ENCODE peak calls at places on chromosomes 7 and 10, in four cellular contexts. One of them, this sample, is unnamed.
A peak's percentile ranks its signal among the peaks of the same experiment; 100 is the strongest.

GRCh38 chr7:1144269-1144771 is 15.7 kb downstream of the ZFAND2A start:
- DNase-seq in PC-3: peak; percentile 54
- DNase-seq in neural progenitor cell: peak; percentile 46
- DNase-seq in endothelial cell of umbilical vein: peak; percentile 45
- DNase-seq in this sample: peak; percentile 43

GRCh38 chr10:86872757-86873156 is 84.7 kb downstream of the MMRN2 start:
- DNase-seq in PC-3: no peak
- DNase-seq in neural progenitor cell: peak; percentile 17
- DNase-seq in endothelial cell of umbilical vein: peak; percentile 92
- DNase-seq in this sample: no peak

GRCh38 chr10:63719174-63719856 is 198.1 kb downstream of the REEP3 start:
- DNase-seq in PC-3: peak; percentile 7
- DNase-seq in neural progenitor cell: no peak
- DNase-seq in endothelial cell of umbilical vein: no peak
- DNase-seq in this sample: no peak

GRCh38 chr7:47482013-47482761 is 99.7 kb downstream of the TNS3 start:
- DNase-seq in PC-3: peak; percentile 83
- DNase-seq in neural progenitor cell: no peak
- DNase-seq in endothelial cell of umbilical vein: peak; percentile 83
- DNase-seq in this sample: peak; percentile 95

GRCh38 chr7:30327813-30328212 is 43.4 kb downstream of the ZNRF2 start:
- DNase-seq in PC-3: peak; percentile 78
- DNase-seq in neural progenitor cell: no peak
- DNase-seq in endothelial cell of umbilical vein: no peak
- DNase-seq in this sample: peak; percentile 67

GRCh38 chr7:27112960-27113949 is 10.8 kb upstream of the HOXA2 start:
- DNase-seq in PC-3: peak; percentile 84
- DNase-seq in neural progenitor cell: peak; percentile 68
- DNase-seq in endothelial cell of umbilical vein: peak; percentile 92
- DNase-seq in this sample: no peak

GRCh38 chr10:1408656-1409358 is 328.5 kb downstream of the ADARB2 start:
- DNase-seq in PC-3: no peak
- DNase-seq in neural progenitor cell: no peak
- DNase-seq in endothelial cell of umbilical vein: no peak
- DNase-seq in this sample: no peak

GRCh38 chr10:12822374-12823170 is 178.9 kb downstream of the CCDC3 start:
- DNase-seq in PC-3: no peak
- DNase-seq in neural progenitor cell: no peak
- DNase-seq in endothelial cell of umbilical vein: no peak
- DNase-seq in this sample: no peak

GRCh38 chr7:50363327-50364060 is 59.0 kb downstream of the IKZF1 start:
- DNase-seq in PC-3: no peak
- DNase-seq in neural progenitor cell: no peak
- DNase-seq in endothelial cell of umbilical vein: no peak
- DNase-seq in this sample: no peak

GRCh38 chr7:19114591-19114855 is 2.9 kb downstream of the TWIST1 start:
- DNase-seq in PC-3: peak; percentile 31
- DNase-seq in neural progenitor cell: no peak
- DNase-seq in endothelial cell of umbilical vein: no peak
- DNase-seq in this sample: peak; percentile 72

GRCh38 chr10:94412439-94412838 is 10.1 kb downstream of the TBC1D12 start:
- DNase-seq in PC-3: no peak
- DNase-seq in neural progenitor cell: no peak
- DNase-seq in endothelial cell of umbilical vein: no peak
- DNase-seq in this sample: peak; percentile 4

GRCh38 chr7:73716318-73716890 is 3.1 kb downstream of the STX1A start:
- DNase-seq in PC-3: no peak
- DNase-seq in neural progenitor cell: no peak
- DNase-seq in endothelial cell of umbilical vein: no peak
- DNase-seq in this sample: no peak

GRCh38 chr10:5510281-5511072 is 11.1 kb upstream of the CALML5 start:
- DNase-seq in PC-3: no peak
- DNase-seq in neural progenitor cell: no peak
- DNase-seq in endothelial cell of umbilical vein: no peak
- DNase-seq in this sample: peak; percentile 6

GRCh38 chr7:11424006-11424405 is 408.0 kb downstream of the THSD7A start:
- DNase-seq in PC-3: no peak
- DNase-seq in neural progenitor cell: no peak
- DNase-seq in endothelial cell of umbilical vein: no peak
- DNase-seq in this sample: no peak

GRCh38 chr7:70313251-70313650 is 715.0 kb downstream of the AUTS2 start:
- DNase-seq in PC-3: no peak
- DNase-seq in neural progenitor cell: no peak
- DNase-seq in endothelial cell of umbilical vein: no peak
- DNase-seq in this sample: no peak

GRCh38 chr7:97835296-97836138 is 36.7 kb downstream of the ASNS start:
- DNase-seq in PC-3: peak; percentile 79
- DNase-seq in neural progenitor cell: peak; percentile 87
- DNase-seq in endothelial cell of umbilical vein: peak; percentile 66
- DNase-seq in this sample: peak; percentile 81

GRCh38 chr10:69961168-69961863 is 91.3 kb upstream of the MACROH2A2 start:
- DNase-seq in PC-3: peak; percentile 32
- DNase-seq in neural progenitor cell: peak; percentile 20
- DNase-seq in endothelial cell of umbilical vein: no peak
- DNase-seq in this sample: no peak
- H2AFZ ChIP-seq in PC-3: no peak overlapping the region
- H2AFZ ChIP-seq in neural progenitor cell: no peak overlapping the region
- H2AFZ ChIP-seq in endothelial cell of umbilical vein: no peak overlapping the region
- H2AFZ ChIP-seq in this sample: no peak overlapping the region

GRCh38 chr10:59175538-59176240 is 754 bp upstream of the PHYHIPL start:
- DNase-seq in PC-3: no peak
- DNase-seq in neural progenitor cell: peak; percentile 70
- DNase-seq in endothelial cell of umbilical vein: no peak
- DNase-seq in this sample: no peak
- H3K27ac ChIP-seq in PC-3: no peak overlapping the region
- H3K27ac ChIP-seq in neural progenitor cell: no peak overlapping the region
- H3K27ac ChIP-seq in endothelial cell of umbilical vein: no peak overlapping the region
- H3K27ac ChIP-seq in this sample: no peak overlapping the region

GRCh38 chr10:132585732-132586722 is 48.4 kb downstream of the INPP5A start:
- DNase-seq in PC-3: no peak
- DNase-seq in neural progenitor cell: no peak
- DNase-seq in endothelial cell of umbilical vein: no peak
- DNase-seq in this sample: no peak
- H3K4me3 ChIP-seq in PC-3: no peak overlapping the region
- H3K4me3 ChIP-seq in neural progenitor cell: no peak overlapping the region
- H3K4me3 ChIP-seq in endothelial cell of umbilical vein: no peak overlapping the region
- H3K4me3 ChIP-seq in this sample: no peak overlapping the region

DNA sequence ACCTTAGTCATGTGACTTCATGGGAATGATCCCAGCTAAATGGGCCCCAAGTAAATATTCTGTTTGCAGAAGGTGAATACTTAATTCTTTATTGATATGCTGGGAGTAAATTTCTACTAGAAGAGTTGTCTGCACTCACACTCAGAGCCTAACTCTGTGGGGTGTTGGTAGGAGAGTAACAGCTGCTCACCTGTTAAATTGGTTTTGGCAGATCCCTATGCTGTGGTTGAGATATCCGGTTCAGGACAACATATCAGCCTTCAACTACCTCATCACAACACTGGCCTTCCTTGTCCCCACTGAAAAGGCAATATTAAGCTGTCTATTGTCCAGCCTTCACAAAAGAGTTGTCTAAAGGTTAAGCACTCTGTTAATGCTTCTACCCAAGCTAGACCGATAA is 738.3 kb downstream of the INHBA start:
- DNase-seq in PC-3: no peak
- DNase-seq in neural progenitor cell: no peak
- DNase-seq in endothelial cell of umbilical vein: no peak
- DNase-seq in this sample: no peak
- H2AFZ ChIP-seq in PC-3: no peak overlapping the region
- H2AFZ ChIP-seq in neural progenitor cell: no peak overlapping the region
- H2AFZ ChIP-seq in endothelial cell of umbilical vein: no peak overlapping the region
- H2AFZ ChIP-seq in this sample: no peak overlapping the region

GRCh38 chr7:96169439-96169838 is 152.5 kb downstream of the SLC25A13 start:
- DNase-seq in PC-3: no peak
- DNase-seq in neural progenitor cell: no peak
- DNase-seq in endothelial cell of umbilical vein: peak; percentile 88
- DNase-seq in this sample: no peak
- H3K27ac ChIP-seq in PC-3: no peak overlapping the region
- H3K27ac ChIP-seq in neural progenitor cell: no peak overlapping the region
- H3K27ac ChIP-seq in endothelial cell of umbilical vein: no peak overlapping the region
- H3K27ac ChIP-seq in this sample: no peak overlapping the region

DNA sequence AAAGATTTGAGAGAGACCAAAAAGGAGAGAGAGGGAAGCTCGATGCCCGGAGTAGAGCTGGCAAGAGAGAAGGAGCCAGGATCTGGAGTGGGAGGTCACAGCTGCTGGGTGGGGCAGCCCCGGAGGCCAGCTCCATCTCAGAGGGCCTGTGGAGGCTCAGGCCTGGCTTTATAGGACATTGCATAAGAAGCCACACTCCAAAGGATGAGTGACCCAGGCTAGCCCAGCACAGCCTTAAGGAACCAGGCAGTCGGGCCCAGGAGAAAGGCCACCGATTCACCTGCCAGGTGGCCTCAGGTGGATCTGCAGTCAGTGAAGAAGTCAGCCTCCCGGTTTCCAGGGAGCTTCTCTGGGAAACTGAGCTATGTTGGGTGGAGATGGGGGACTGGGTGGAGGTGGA is 691 bp downstream of the PLAC9 start:
- DNase-seq in PC-3: peak; percentile 47
- DNase-seq in neural progenitor cell: no peak
- DNase-seq in endothelial cell of umbilical vein: no peak
- DNase-seq in this sample: peak; percentile 76
- H3K4me3 ChIP-seq in PC-3: peak overlapping the region; percentile 66
- H3K4me3 ChIP-seq in neural progenitor cell: peak overlapping the region; percentile 70
- H3K4me3 ChIP-seq in endothelial cell of umbilical vein: peak overlapping the region; percentile 58
- H3K4me3 ChIP-seq in this sample: peak overlapping the region; percentile 84

DNA sequence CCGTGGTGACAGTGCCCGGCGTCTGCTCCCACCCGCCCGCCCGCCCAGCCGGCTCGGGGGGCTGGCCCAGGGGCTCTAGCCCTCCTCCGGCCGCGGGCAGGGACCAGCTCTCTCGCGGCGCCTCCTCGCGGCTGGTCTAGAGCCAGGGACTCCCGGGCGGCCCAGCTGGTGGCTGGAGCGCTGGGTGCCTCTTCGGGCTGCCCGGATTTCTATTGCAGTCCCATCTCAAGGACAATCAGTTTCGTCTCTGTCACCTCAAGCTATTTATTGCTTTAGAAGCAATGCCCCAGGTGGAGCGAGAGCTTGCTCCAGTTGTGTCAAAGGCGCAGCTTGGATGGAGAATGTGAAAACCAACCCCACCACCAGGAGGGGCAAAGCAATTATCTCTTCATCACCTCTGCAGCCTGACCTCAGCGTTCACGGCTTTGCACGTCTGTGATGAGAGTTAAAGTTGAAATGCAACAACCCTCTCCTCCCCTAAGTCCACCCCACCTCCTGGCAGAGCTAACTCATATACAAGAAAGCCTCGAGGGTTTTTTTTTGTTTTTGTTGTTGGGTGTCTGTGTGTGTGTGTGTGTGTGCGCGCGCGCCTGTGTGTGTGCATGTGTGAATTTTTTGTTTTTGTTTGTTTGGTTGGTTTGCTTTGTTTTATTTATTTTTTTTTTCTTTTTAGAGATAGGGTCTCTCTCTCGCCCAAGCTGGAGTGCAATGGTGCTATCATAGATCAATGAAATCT is at the start of gene ITGA8:
- DNase-seq in PC-3: no peak
- DNase-seq in neural progenitor cell: peak; percentile 73
- DNase-seq in endothelial cell of umbilical vein: peak; percentile 22
- DNase-seq in this sample: peak; percentile 50
- H2AFZ ChIP-seq in PC-3: no peak within 1 kb of the TSS
- H2AFZ ChIP-seq in neural progenitor cell: peak within 1 kb of the TSS; percentile 69
- H2AFZ ChIP-seq in endothelial cell of umbilical vein: peak within 1 kb of the TSS; percentile 55
- H2AFZ ChIP-seq in this sample: peak within 1 kb of the TSS; percentile 55

GRCh38 chr10:3898821-3899220 is 113.8 kb upstream of the KLF6 start:
- DNase-seq in PC-3: peak; percentile 82
- DNase-seq in neural progenitor cell: no peak
- DNase-seq in endothelial cell of umbilical vein: no peak
- DNase-seq in this sample: no peak

GRCh38 chr10:3904419-3904975 is 119.5 kb upstream of the KLF6 start:
- DNase-seq in PC-3: no peak
- DNase-seq in neural progenitor cell: no peak
- DNase-seq in endothelial cell of umbilical vein: no peak
- DNase-seq in this sample: no peak

GRCh38 chr10:3902809-3903410 is 117.9 kb upstream of the KLF6 start:
- DNase-seq in PC-3: peak; percentile 11
- DNase-seq in neural progenitor cell: no peak
- DNase-seq in endothelial cell of umbilical vein: peak; percentile 62
- DNase-seq in this sample: peak; percentile 80

GRCh38 chr10:3901370-3901769 is 116.4 kb upstream of the KLF6 start:
- DNase-seq in PC-3: no peak
- DNase-seq in neural progenitor cell: no peak
- DNase-seq in endothelial cell of umbilical vein: no peak
- DNase-seq in this sample: no peak

DNA sequence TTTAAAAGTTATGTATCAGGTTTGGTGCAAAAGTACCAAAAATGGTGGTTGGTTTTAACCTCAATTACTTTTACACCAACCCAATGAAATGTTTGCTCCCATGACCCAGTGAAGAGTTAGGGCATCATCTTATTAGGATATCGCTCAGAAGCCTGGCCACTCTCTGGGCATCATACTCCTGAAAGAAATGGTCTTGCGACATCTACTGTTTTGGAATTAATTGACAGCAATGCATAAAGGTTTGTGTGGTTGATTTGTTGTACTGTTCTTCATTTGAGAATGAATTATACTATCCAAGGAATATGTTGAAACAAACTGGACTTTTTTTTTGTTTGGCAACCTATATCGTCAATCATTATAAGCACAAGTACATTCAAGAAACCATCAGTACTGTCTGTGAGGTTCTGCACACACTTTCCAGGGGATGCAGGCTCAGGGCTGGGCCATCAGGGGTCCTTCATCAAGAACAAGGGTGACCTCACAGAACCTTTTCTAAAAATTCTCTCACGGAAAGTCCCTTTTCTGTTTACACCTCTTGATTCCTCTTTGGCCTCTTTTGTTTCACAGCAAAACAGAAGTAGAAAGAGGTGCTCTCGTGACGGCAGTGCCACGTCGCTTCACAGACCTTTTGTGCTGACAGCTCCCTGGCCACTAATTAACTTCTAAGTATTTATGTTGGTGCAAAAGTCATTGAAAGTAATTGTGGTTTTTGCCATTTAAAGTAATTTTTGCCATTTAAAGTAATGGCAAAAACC is 117.2 kb upstream of the KLF6 start:
- DNase-seq in PC-3: peak; percentile 16
- DNase-seq in neural progenitor cell: peak; percentile 5
- DNase-seq in endothelial cell of umbilical vein: peak; percentile 51
- DNase-seq in this sample: peak; percentile 69
- H3K27ac ChIP-seq in PC-3: peak overlapping the region; percentile 13
- H3K27ac ChIP-seq in neural progenitor cell: no peak overlapping the region
- H3K27ac ChIP-seq in endothelial cell of umbilical vein: no peak overlapping the region
- H3K27ac ChIP-seq in this sample: peak overlapping the region; percentile 74

This sample was measured in GM23248.